ENCODE peak calls at places on chromosomes 3 and 15, in nine cellular contexts. N, Z, O, K, H, L, U, A and R are unnamed samples.

GRCh38 chr3:60025071-60026055 is 975.5 kb upstream of the CFAP20DC start:
- DNase-seq in N (no peak), Z (no peak), O (no peak), K (no peak), H (no peak), L (no peak), U (no peak), A (no peak), R (no peak)

GRCh38 chr3:112017081-112017480 is 17.5 kb upstream of the TMPRSS7 start:
- DNase-seq in N (no peak), Z (no peak), O (no peak), K (no peak), H (no peak), L (peak; percentile 24), U (no peak), A (no peak), R (no peak)

GRCh38 chr3:49244589-49245205 is 32.3 kb downstream of the C3orf62 start:
- DNase-seq in N (no peak), Z (no peak), O (no peak), K (no peak), H (no peak), L (no peak), U (no peak), A (peak; percentile 91), R (no peak)

GRCh38 chr3:181052256-181052655 is 62.7 kb upstream of the DNAJC19 start:
- DNase-seq in N (no peak), Z (no peak), O (no peak), K (no peak), H (no peak), L (peak; percentile 5), U (no peak), A (no peak), R (no peak)

GRCh38 chr3:140466535-140466934 is 211.3 kb upstream of the TRIM42 start:
- DNase-seq in N (no peak), Z (no peak), O (no peak), K (no peak), H (no peak), L (no peak), U (no peak), A (no peak), R (no peak)

GRCh38 chr3:178536271-178537079 is at the start of gene KCNMB2:
- DNase-seq in N (no peak), Z (no peak), O (peak; percentile 16), K (no peak), H (no peak), L (peak; percentile 29), U (no peak), A (no peak), R (no peak)

GRCh38 chr15:96559087-96559486 is 228.6 kb downstream of the NR2F2 start:
- DNase-seq in N (no peak), Z (no peak), O (no peak), K (no peak), H (no peak), L (no peak), U (no peak), A (no peak), R (no peak)

GRCh38 chr3:13713396-13713795 is 164.5 kb downstream of the FBLN2 start:
- DNase-seq in N (no peak), Z (no peak), O (no peak), K (peak; percentile 41), H (peak; percentile 3), L (no peak), U (peak; percentile 4), A (no peak), R (no peak)

GRCh38 chr15:97456541-97456940 is 504.0 kb upstream of the ARRDC4 start:
- DNase-seq in N (no peak), Z (no peak), O (no peak), K (no peak), H (no peak), L (no peak), U (no peak), A (no peak), R (no peak)

GRCh38 chr15:67164811-67165652 is 89.4 kb downstream of the AAGAB start:
- DNase-seq in N (peak; percentile 65), Z (peak; percentile 31), O (peak; percentile 55), K (no peak), H (peak; percentile 75), L (peak; percentile 55), U (no peak), A (no peak), R (no peak)

GRCh38 chr3:134090031-134090430 is 60.3 kb upstream of the SLCO2A1 start:
- DNase-seq in N (no peak), Z (no peak), O (no peak), K (no peak), H (no peak), L (peak; percentile 59), U (no peak), A (no peak), R (peak; percentile 37)

GRCh38 chr15:82540984-82541431 is 751 bp upstream of the RPS17 start:
- DNase-seq in N (peak; percentile 49), Z (no peak), O (peak; percentile 22), K (no peak), H (peak; percentile 46), L (peak; percentile 18), U (no peak), A (peak; percentile 52), R (no peak)

GRCh38 chr15:39919740-39920509 is at the start of gene GPR176:
- DNase-seq in N (peak; percentile 52), Z (peak; percentile 45), O (peak; percentile 57), K (peak; percentile 74), H (peak; percentile 54), L (peak; percentile 86), U (peak; percentile 23), A (peak; percentile 58), R (peak; percentile 82)

GRCh38 chr3:161977063-161977462 is 480.5 kb downstream of the OTOL1 start:
- DNase-seq in N (no peak), Z (no peak), O (no peak), K (no peak), H (no peak), L (peak; percentile 38), U (no peak), A (peak; percentile 8), R (peak; percentile 77)

GRCh38 chr3:127358641-127359040 is 70.8 kb upstream of the PRR20G start:
- DNase-seq in N (no peak), Z (no peak), O (no peak), K (no peak), H (no peak), L (no peak), U (no peak), A (no peak), R (no peak)

GRCh38 chr3:194572944-194573491 is 60.2 kb downstream of the TMEM44 start:
- DNase-seq in N (no peak), Z (no peak), O (no peak), K (no peak), H (no peak), L (peak; percentile 69), U (no peak), A (peak; percentile 62), R (no peak)

GRCh38 chr3:42780892-42781700 is 8.0 kb upstream of the CCDC13 start:
- DNase-seq in N (no peak), Z (peak; percentile 53), O (peak; percentile 79), K (no peak), H (no peak), L (peak; percentile 89), U (peak; percentile 16), A (peak; percentile 43), R (peak; percentile 70)

GRCh38 chr15:65517866-65518207 is 348 bp upstream of the DPP8 start:
- DNase-seq in N (no peak), Z (no peak), O (no peak), K (no peak), H (no peak), L (no peak), U (no peak), A (no peak), R (no peak)
- TF ChIP-seq CTCF in N (no peak), Z (no peak), O (no peak), K (no peak), H (no peak), L (no peak), U (peak; percentile 3), A (no peak), R (peak; percentile 63)

GRCh38 chr3:52108302-52109232 is 45.7 kb downstream of the POC1A start:
- DNase-seq in N (peak; percentile 73), Z (no peak), O (peak; percentile 80), K (no peak), H (peak; percentile 30), L (peak; percentile 49), U (no peak), A (no peak), R (no peak)
- TF ChIP-seq CTCF in N (peak; percentile 36), Z (no peak), O (peak; percentile 45), K (no peak), H (no peak), L (peak; percentile 36), U (no peak), A (no peak), R (peak; percentile 41)

GRCh38 chr3:63352008-63352279 is 73.8 kb downstream of the SYNPR start:
- DNase-seq in N (no peak), Z (no peak), O (no peak), K (no peak), H (no peak), L (no peak), U (no peak), A (no peak), R (no peak)

GRCh38 chr3:63351159-63352007 is 73.3 kb downstream of the SYNPR start:
- DNase-seq in N (no peak), Z (peak; percentile 11), O (peak; percentile 67), K (no peak), H (no peak), L (peak; percentile 82), U (no peak), A (peak; percentile 46), R (peak; percentile 49)

GRCh38 chr3:63354160-63354559 is 76.1 kb downstream of the SYNPR start:
- DNase-seq in N (no peak), Z (no peak), O (no peak), K (no peak), H (no peak), L (no peak), U (no peak), A (no peak), R (no peak)

GRCh38 chr3:63353383-63353782 is 75.3 kb downstream of the SYNPR start:
- DNase-seq in N (no peak), Z (no peak), O (no peak), K (no peak), H (no peak), L (peak; percentile 23), U (no peak), A (peak; percentile 29), R (peak; percentile 79)

GRCh38 chr3:63349583-63350177 is 71.6 kb downstream of the SYNPR start:
- DNase-seq in N (peak; percentile 42), Z (peak; percentile 58), O (peak; percentile 80), K (no peak), H (peak; percentile 49), L (peak; percentile 80), U (peak; percentile 27), A (peak; percentile 39), R (peak; percentile 59)
- TF ChIP-seq CTCF in N (peak; percentile 64), Z (peak; percentile 89), O (peak; percentile 90), K (peak; percentile 39), H (peak; percentile 65), L (peak; percentile 95), U (peak; percentile 93), A (peak; percentile 81), R (peak; percentile 92)

DNA sequence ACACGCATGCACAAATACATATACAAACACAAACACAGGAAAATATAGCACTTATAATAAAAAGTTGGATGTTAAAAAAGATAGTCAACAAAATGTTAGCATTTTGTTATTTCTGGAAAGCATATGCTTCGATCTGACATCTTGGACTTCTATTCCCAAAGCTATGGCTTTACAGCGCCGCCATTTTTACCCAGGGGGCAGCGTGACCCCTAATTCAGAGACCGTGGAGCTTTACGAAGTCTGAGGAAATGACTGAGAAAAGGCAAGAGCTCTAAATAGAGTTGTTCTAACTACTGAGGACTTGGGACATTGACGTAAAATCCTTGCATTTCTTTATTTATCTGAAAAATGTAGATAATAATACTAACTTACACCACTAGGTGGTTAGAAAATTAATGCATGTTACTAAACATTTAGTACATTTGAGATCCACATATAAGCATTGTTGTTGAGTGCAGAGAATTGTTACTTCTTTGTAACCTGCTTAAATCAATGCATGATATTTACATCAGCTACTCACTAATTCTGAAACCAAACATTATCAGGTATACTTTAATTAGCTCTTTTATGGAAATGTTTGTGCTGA is 155.4 kb downstream of the TP63 start:
- DNase-seq in N (no peak), Z (no peak), O (no peak), K (no peak), H (peak; percentile 24), L (no peak), U (no peak), A (no peak), R (no peak)
- TF ChIP-seq CTCF in N (no peak), Z (peak; percentile 66), O (peak; percentile 6), K (no peak), H (no peak), L (peak; percentile 6), U (peak; percentile 47), A (no peak), R (peak; percentile 71)